ENCODE peak calls at places on chromosomes 11 and 22, in eight cellular contexts. V is HCT116; X is CD8-positive, alpha-beta T cell; M is endodermal cell; P is transverse colon; S is IMR-90; U is foreskin fibroblast; G is AG10803. F is an unnamed sample.
A peak's percentile ranks its signal among the peaks of the same experiment; 100 is the strongest.

GRCh38 chr11:133917921-133918605 is 38.7 kb downstream of the IGSF9B start:
- DNase-seq in G (no peak), S (no peak), X (no peak), M (no peak), P (no peak), V (no peak), U (no peak), F (no peak)

GRCh38 chr22:19086944-19087343 is 35.3 kb downstream of the DGCR2 start:
- DNase-seq in P (no peak), M (no peak), X (no peak), G (peak; percentile 46), S (peak; percentile 69), V (no peak), U (peak; percentile 48), F (no peak)

GRCh38 chr11:90250970-90251369 is 28.1 kb upstream of the CHORDC1 start:
- DNase-seq in V (no peak), S (no peak), U (no peak), G (no peak), P (no peak), M (no peak), X (no peak), F (no peak)

GRCh38 chr11:27592111-27592780 is 85.7 kb upstream of the LIN7C start:
- DNase-seq in U (no peak), M (no peak), V (no peak), G (peak; percentile 34), P (no peak), S (peak; percentile 9), X (no peak), F (no peak)

GRCh38 chr11:2770556-2771301 is 70.9 kb upstream of the KCNQ1OT1 start:
- DNase-seq in P (no peak), G (no peak), S (no peak), M (peak; percentile 22), V (no peak), X (no peak), U (no peak), F (peak; percentile 13)

GRCh38 chr22:39496131-39496838 is 5.8 kb upstream of the MIEF1 start:
- DNase-seq in G (peak; percentile 56), M (peak; percentile 90), U (peak; percentile 52), P (peak; percentile 84), S (peak; percentile 57), X (peak; percentile 49), V (peak; percentile 56), F (peak; percentile 77)

GRCh38 chr11:259374-259773 is 18.8 kb upstream of the NLRP6 start:
- DNase-seq in V (no peak), U (no peak), X (no peak), M (no peak), S (no peak), P (no peak), G (no peak), F (no peak)

GRCh38 chr22:42604403-42604802 is 10.3 kb downstream of the POLDIP3 start:
- DNase-seq in V (no peak), U (no peak), S (peak; percentile 28), X (no peak), G (peak; percentile 43), M (no peak), P (no peak), F (no peak)

GRCh38 chr11:2449548-2450320 is 4.9 kb downstream of the KCNQ1 start:
- DNase-seq in M (no peak), V (no peak), P (no peak), X (no peak), G (no peak), S (no peak), U (no peak), F (peak; percentile 27)

GRCh38 chr11:88886796-88887195 is 179.0 kb downstream of the GRM5 start:
- DNase-seq in P (peak; percentile 11), V (peak; percentile 55), M (peak; percentile 75), S (peak; percentile 46), X (peak; percentile 19), U (peak; percentile 34), G (peak; percentile 41), F (no peak)

GRCh38 chr22:47372111-47372581 is 609.7 kb downstream of the TBC1D22A start:
- DNase-seq in U (no peak), X (no peak), V (no peak), G (no peak), M (peak; percentile 7), P (no peak), S (no peak), F (no peak)

GRCh38 chr11:786235-787083 is 3.4 kb downstream of the CEND1 start:
- DNase-seq in P (no peak), X (no peak), M (no peak), V (no peak), U (no peak), G (no peak), S (no peak), F (no peak)

GRCh38 chr11:94011478-94011877 is 9.7 kb upstream of the HEPHL1 start:
- DNase-seq in S (no peak), U (no peak), M (no peak), X (no peak), G (no peak), V (no peak), P (no peak), F (no peak)

GRCh38 chr11:109342261-109342660 is 79.7 kb upstream of the C11orf87 start:
- DNase-seq in G (no peak), V (no peak), S (no peak), P (no peak), M (no peak), U (no peak), X (no peak), F (no peak)
- H3K4me3 ChIP-seq in G (no peak overlapping the region), V (no peak overlapping the region), S (no peak overlapping the region), P (no peak overlapping the region), M (no peak overlapping the region), U (no peak overlapping the region), X (no peak overlapping the region), F (no peak overlapping the region)

GRCh38 chr22:22032906-22033802 is 50.6 kb upstream of the TOP3B start:
- DNase-seq in M (no peak), G (no peak), V (no peak), X (no peak), P (no peak), S (no peak), U (no peak), F (no peak)

GRCh38 chr22:22032099-22032905 is 49.7 kb upstream of the TOP3B start:
- DNase-seq in P (no peak), S (no peak), G (no peak), V (no peak), X (no peak), U (no peak), M (no peak), F (no peak)

GRCh38 chr22:22031571-22031970 is 49.0 kb upstream of the TOP3B start:
- DNase-seq in X (no peak), V (no peak), G (no peak), S (no peak), P (no peak), U (no peak), M (no peak), F (no peak)

GRCh38 chr22:22031183-22031560 is 48.6 kb upstream of the TOP3B start:
- DNase-seq in X (no peak), S (no peak), M (no peak), V (no peak), P (no peak), G (no peak), U (no peak), F (no peak)

DNA sequence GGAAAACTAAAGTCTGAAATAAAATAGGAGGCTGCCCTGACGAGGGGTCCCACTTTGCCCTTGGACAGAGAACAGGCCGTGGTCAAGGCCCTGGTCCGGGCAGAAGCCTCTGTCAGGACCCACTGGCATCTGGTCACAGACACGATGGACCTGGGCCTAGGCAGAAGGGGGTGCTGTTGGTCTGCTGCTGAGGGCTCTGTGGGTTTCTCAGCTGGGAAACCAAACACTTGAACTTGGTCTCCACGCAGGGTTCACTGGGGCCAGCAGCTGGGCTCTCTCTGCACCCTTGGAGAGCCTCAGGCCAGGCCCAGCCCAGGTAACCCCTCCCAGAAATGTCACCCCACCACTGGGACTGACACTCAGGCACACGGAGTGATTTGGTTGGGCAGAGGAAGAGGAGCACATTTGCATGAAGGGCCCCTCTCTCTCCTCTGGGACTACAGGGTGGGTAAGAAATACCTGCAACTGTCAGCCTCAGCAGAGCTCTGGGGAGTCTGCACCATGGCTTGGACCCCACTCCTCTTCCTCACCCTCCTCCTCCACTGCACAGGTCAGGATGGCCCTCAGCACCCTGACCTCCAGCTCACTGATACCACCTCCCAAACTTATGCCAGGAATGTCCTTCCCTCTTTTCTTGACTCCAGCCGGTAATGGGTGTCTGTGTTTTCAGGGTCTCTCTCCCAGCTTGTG is 48.1 kb upstream of the TOP3B start:
- DNase-seq in S (peak; percentile 50), V (no peak), M (peak; percentile 86), P (peak; percentile 37), U (no peak), X (no peak), G (no peak), F (no peak)
- TF ChIP-seq CTCF in S (peak; percentile 67), V (peak; percentile 32), M (peak; percentile 76), P (no peak), U (peak; percentile 11), X (no peak), G (no peak), F (no peak)

GRCh38 chr11:9605742-9606141 is 32.3 kb downstream of the WEE1 start:
- DNase-seq in S (no peak), G (no peak), P (no peak), X (no peak), M (no peak), V (no peak), U (no peak), F (no peak)

GRCh38 chr11:9609841-9610240 is 36.4 kb downstream of the WEE1 start:
- DNase-seq in M (peak; percentile 16), G (no peak), U (no peak), V (no peak), P (no peak), S (no peak), X (no peak), F (no peak)

GRCh38 chr11:9606799-9607510 is 33.5 kb downstream of the WEE1 start:
- DNase-seq in G (no peak), X (no peak), U (no peak), V (peak; percentile 45), P (no peak), M (peak; percentile 82), S (no peak), F (no peak)

GRCh38 chr11:9607511-9607899 is 34.0 kb downstream of the WEE1 start:
- DNase-seq in G (no peak), X (no peak), V (no peak), P (no peak), M (peak; percentile 76), S (no peak), U (no peak), F (no peak)

GRCh38 chr11:9609002-9609759 is 35.7 kb downstream of the WEE1 start:
- DNase-seq in V (no peak), X (no peak), G (no peak), M (peak; percentile 31), U (no peak), S (no peak), P (no peak), F (no peak)
- H3K4me3 ChIP-seq in V (no peak overlapping the region), X (no peak overlapping the region), G (no peak overlapping the region), M (no peak overlapping the region), U (no peak overlapping the region), S (no peak overlapping the region), P (no peak overlapping the region), F (no peak overlapping the region)

DNA sequence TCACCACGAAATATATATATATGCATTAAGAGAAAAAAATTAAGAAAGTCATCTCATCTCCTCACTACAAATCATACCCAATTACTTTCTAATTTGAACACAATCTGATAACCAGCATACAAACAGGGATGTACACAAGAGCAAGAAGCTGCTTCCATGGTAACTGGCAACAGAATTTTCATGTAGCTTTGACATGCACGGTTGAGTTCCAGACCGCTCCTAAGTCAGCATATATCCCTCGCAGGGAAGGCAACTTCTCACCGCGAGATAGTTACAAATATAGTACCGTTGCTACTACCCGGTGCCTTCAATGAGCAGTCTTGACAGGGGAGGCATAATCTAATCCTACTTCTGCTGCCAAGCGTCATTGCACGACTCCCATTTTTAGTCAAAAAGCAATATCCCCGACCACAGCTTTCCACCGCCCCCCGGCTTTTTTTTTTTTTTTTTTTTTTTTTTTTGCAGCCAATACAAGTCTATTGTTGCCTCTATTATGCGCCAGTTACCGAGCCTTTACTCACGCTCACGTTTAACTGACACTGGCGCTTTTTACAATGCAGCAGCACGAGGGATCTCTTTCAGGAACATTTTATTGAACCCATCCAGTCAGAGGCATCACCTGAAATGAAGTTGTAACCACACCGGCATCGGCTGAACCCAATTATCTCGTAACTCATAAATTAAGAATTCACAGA is 2.2 kb downstream of the CADM1 start:
- DNase-seq in M (no peak), V (no peak), S (peak; percentile 21), X (no peak), P (no peak), G (no peak), U (no peak), F (no peak)
- TF ChIP-seq CTCF in M (no peak), V (no peak), S (no peak), X (no peak), P (no peak), G (no peak), U (no peak), F (no peak)

F was measured in heart left ventricle.